ENCODE peak calls at places on chromosomes 1 and 21, in seven cellular contexts. One of them, this sample, is unnamed. For H3K36me3 and H3K27me3, the result is how much of the 10 kb centered on the place peaks cover.

GRCh38 chr1:208175508-208175895 is 68.7 kb downstream of the PLXNA2 start:
- DNase-seq in suprapubic skin: no peak
- DNase-seq in tibial nerve: no peak
- DNase-seq in transverse colon: no peak
- DNase-seq in ovary: no peak
- DNase-seq in SK-N-SH: no peak
- DNase-seq in sigmoid colon: no peak
- DNase-seq in this sample: no peak

GRCh38 chr1:65467536-65467935 is 47.1 kb downstream of the LEPR start:
- DNase-seq in suprapubic skin: no peak
- DNase-seq in tibial nerve: no peak
- DNase-seq in transverse colon: no peak
- DNase-seq in ovary: no peak
- DNase-seq in SK-N-SH: no peak
- DNase-seq in sigmoid colon: no peak
- DNase-seq in this sample: peak

GRCh38 chr21:44089001-44089911 is 17.9 kb upstream of the PWP2 start:
- DNase-seq in suprapubic skin: peak
- DNase-seq in tibial nerve: no peak
- DNase-seq in transverse colon: peak
- DNase-seq in ovary: no peak
- DNase-seq in SK-N-SH: no peak
- DNase-seq in sigmoid colon: peak
- DNase-seq in this sample: peak

GRCh38 chr1:51518033-51518729 is 885 bp downstream of the EPS15 start:
- DNase-seq in suprapubic skin: peak
- DNase-seq in tibial nerve: peak
- DNase-seq in transverse colon: peak
- DNase-seq in ovary: peak
- DNase-seq in SK-N-SH: no peak
- DNase-seq in sigmoid colon: peak
- DNase-seq in this sample: peak

GRCh38 chr1:159587461-159587951 is at the start of gene APCS:
- DNase-seq in suprapubic skin: no peak
- DNase-seq in tibial nerve: no peak
- DNase-seq in transverse colon: no peak
- DNase-seq in ovary: no peak
- DNase-seq in SK-N-SH: no peak
- DNase-seq in sigmoid colon: no peak
- DNase-seq in this sample: no peak

GRCh38 chr1:110003747-110004428 is 19.3 kb downstream of the AHCYL1 start:
- DNase-seq in suprapubic skin: peak
- DNase-seq in tibial nerve: peak
- DNase-seq in transverse colon: peak
- DNase-seq in ovary: peak
- DNase-seq in SK-N-SH: no peak
- DNase-seq in sigmoid colon: peak
- DNase-seq in this sample: peak

GRCh38 chr1:44537538-44537937 is 132.5 kb downstream of the RNF220 start:
- DNase-seq in suprapubic skin: no peak
- DNase-seq in tibial nerve: no peak
- DNase-seq in transverse colon: no peak
- DNase-seq in ovary: no peak
- DNase-seq in SK-N-SH: no peak
- DNase-seq in sigmoid colon: no peak
- DNase-seq in this sample: no peak

GRCh38 chr1:119549719-119550141 is 42.7 kb downstream of the HSD3B1 start:
- DNase-seq in suprapubic skin: no peak
- DNase-seq in tibial nerve: peak
- DNase-seq in transverse colon: peak
- DNase-seq in ovary: peak
- DNase-seq in SK-N-SH: peak
- DNase-seq in sigmoid colon: no peak
- DNase-seq in this sample: peak

GRCh38 chr1:229557214-229557850 is 1.2 kb downstream of the ABCB10 start:
- DNase-seq in suprapubic skin: no peak
- DNase-seq in tibial nerve: no peak
- DNase-seq in transverse colon: no peak
- DNase-seq in ovary: no peak
- DNase-seq in SK-N-SH: no peak
- DNase-seq in sigmoid colon: no peak
- DNase-seq in this sample: no peak

GRCh38 chr1:113429461-113430153 is 39.3 kb downstream of the MAGI3 start:
- DNase-seq in suprapubic skin: no peak
- DNase-seq in tibial nerve: no peak
- DNase-seq in transverse colon: no peak
- DNase-seq in ovary: no peak
- DNase-seq in SK-N-SH: no peak
- DNase-seq in sigmoid colon: no peak
- DNase-seq in this sample: peak

GRCh38 chr1:21184266-21184665 is 7.6 kb upstream of the EIF4G3 start:
- DNase-seq in suprapubic skin: peak
- DNase-seq in tibial nerve: no peak
- DNase-seq in transverse colon: no peak
- DNase-seq in ovary: no peak
- DNase-seq in SK-N-SH: no peak
- DNase-seq in sigmoid colon: no peak
- DNase-seq in this sample: no peak

GRCh38 chr1:183209533-183210158 is 23.6 kb downstream of the LAMC2 start:
- DNase-seq in suprapubic skin: no peak
- DNase-seq in tibial nerve: no peak
- DNase-seq in transverse colon: no peak
- DNase-seq in ovary: no peak
- DNase-seq in SK-N-SH: no peak
- DNase-seq in sigmoid colon: no peak
- DNase-seq in this sample: no peak

GRCh38 chr1:48859429-48859828 is 82.7 kb upstream of the BEND5 start:
- DNase-seq in suprapubic skin: no peak
- DNase-seq in tibial nerve: no peak
- DNase-seq in transverse colon: no peak
- DNase-seq in ovary: no peak
- DNase-seq in SK-N-SH: no peak
- DNase-seq in sigmoid colon: no peak
- DNase-seq in this sample: no peak

GRCh38 chr1:185843297-185843869 is 109.2 kb downstream of the HMCN1 start:
- DNase-seq in suprapubic skin: no peak
- DNase-seq in tibial nerve: no peak
- DNase-seq in transverse colon: no peak
- DNase-seq in ovary: no peak
- DNase-seq in SK-N-SH: no peak
- DNase-seq in sigmoid colon: no peak
- DNase-seq in this sample: no peak

GRCh38 chr1:198258491-198258890 is 101.7 kb downstream of the NEK7 start:
- DNase-seq in suprapubic skin: no peak
- DNase-seq in tibial nerve: no peak
- DNase-seq in transverse colon: no peak
- DNase-seq in ovary: no peak
- DNase-seq in SK-N-SH: no peak
- DNase-seq in sigmoid colon: no peak
- DNase-seq in this sample: no peak

GRCh38 chr1:205495237-205495823 is 9.1 kb upstream of the CDK18 start:
- DNase-seq in suprapubic skin: no peak
- DNase-seq in tibial nerve: no peak
- DNase-seq in transverse colon: peak
- DNase-seq in ovary: no peak
- DNase-seq in SK-N-SH: no peak
- DNase-seq in sigmoid colon: no peak
- DNase-seq in this sample: peak

GRCh38 chr1:88801575-88802208 is 89.7 kb downstream of the GTF2B start:
- DNase-seq in suprapubic skin: no peak
- DNase-seq in tibial nerve: no peak
- DNase-seq in transverse colon: no peak
- DNase-seq in ovary: no peak
- DNase-seq in SK-N-SH: no peak
- DNase-seq in sigmoid colon: no peak
- DNase-seq in this sample: no peak

GRCh38 chr1:7250826-7251800 is 465.9 kb downstream of the CAMTA1 start:
- DNase-seq in suprapubic skin: no peak
- DNase-seq in tibial nerve: no peak
- DNase-seq in transverse colon: no peak
- DNase-seq in ovary: no peak
- DNase-seq in SK-N-SH: no peak
- DNase-seq in sigmoid colon: no peak
- DNase-seq in this sample: no peak

GRCh38 chr1:66331641-66332523 is 202.1 kb upstream of the SGIP1 start:
- DNase-seq in suprapubic skin: peak
- DNase-seq in tibial nerve: peak
- DNase-seq in transverse colon: peak
- DNase-seq in ovary: peak
- DNase-seq in SK-N-SH: peak
- DNase-seq in sigmoid colon: peak
- DNase-seq in this sample: peak

GRCh38 chr1:47578026-47578861 is 140.4 kb downstream of the FOXD2 start:
- DNase-seq in suprapubic skin: peak
- DNase-seq in tibial nerve: peak
- DNase-seq in transverse colon: peak
- DNase-seq in ovary: no peak
- DNase-seq in SK-N-SH: peak
- DNase-seq in sigmoid colon: peak
- DNase-seq in this sample: no peak

GRCh38 chr1:48222501-48223242 is at the start of gene SLC5A9:
- DNase-seq in suprapubic skin: no peak
- DNase-seq in tibial nerve: no peak
- DNase-seq in transverse colon: peak
- DNase-seq in ovary: no peak
- DNase-seq in SK-N-SH: no peak
- DNase-seq in sigmoid colon: no peak
- DNase-seq in this sample: peak

GRCh38 chr21:41426656-41427311 is 745 bp downstream of the MX1 start:
- DNase-seq in suprapubic skin: no peak
- DNase-seq in tibial nerve: no peak
- DNase-seq in transverse colon: no peak
- DNase-seq in ovary: peak
- DNase-seq in SK-N-SH: peak
- DNase-seq in sigmoid colon: no peak
- DNase-seq in this sample: no peak

GRCh38 chr1:236705771-236706565 is 19.7 kb downstream of the ACTN2 start:
- DNase-seq in suprapubic skin: no peak
- DNase-seq in tibial nerve: no peak
- DNase-seq in transverse colon: no peak
- DNase-seq in ovary: no peak
- DNase-seq in SK-N-SH: peak
- DNase-seq in sigmoid colon: no peak
- DNase-seq in this sample: no peak
- TF ChIP-seq EP300 in suprapubic skin: no peak
- TF ChIP-seq EP300 in tibial nerve: no peak
- TF ChIP-seq EP300 in transverse colon: no peak
- TF ChIP-seq EP300 in ovary: no peak
- TF ChIP-seq EP300 in SK-N-SH: peak
- TF ChIP-seq EP300 in sigmoid colon: no peak
- TF ChIP-seq EP300 in this sample: no peak

GRCh38 chr1:14403961-14404645 is 194.4 kb upstream of the KAZN start:
- DNase-seq in suprapubic skin: no peak
- DNase-seq in tibial nerve: no peak
- DNase-seq in transverse colon: peak
- DNase-seq in ovary: no peak
- DNase-seq in SK-N-SH: no peak
- DNase-seq in sigmoid colon: no peak
- DNase-seq in this sample: no peak
- H3K36me3 ChIP-seq in suprapubic skin: under half
- H3K36me3 ChIP-seq in tibial nerve: under half
- H3K36me3 ChIP-seq in transverse colon: under half
- H3K36me3 ChIP-seq in ovary: under half
- H3K36me3 ChIP-seq in SK-N-SH: under half
- H3K36me3 ChIP-seq in sigmoid colon: under half
- H3K36me3 ChIP-seq in this sample: under half

GRCh38 chr1:56390934-56391731 is 188.2 kb downstream of the PLPP3 start:
- DNase-seq in suprapubic skin: no peak
- DNase-seq in tibial nerve: no peak
- DNase-seq in transverse colon: no peak
- DNase-seq in ovary: no peak
- DNase-seq in SK-N-SH: no peak
- DNase-seq in sigmoid colon: no peak
- DNase-seq in this sample: no peak

GRCh38 chr1:56397811-56398231 is 181.5 kb downstream of the PLPP3 start:
- DNase-seq in suprapubic skin: no peak
- DNase-seq in tibial nerve: no peak
- DNase-seq in transverse colon: no peak
- DNase-seq in ovary: no peak
- DNase-seq in SK-N-SH: no peak
- DNase-seq in sigmoid colon: no peak
- DNase-seq in this sample: no peak

GRCh38 chr1:56397409-56397808 is 182.0 kb downstream of the PLPP3 start:
- DNase-seq in suprapubic skin: no peak
- DNase-seq in tibial nerve: no peak
- DNase-seq in transverse colon: no peak
- DNase-seq in ovary: no peak
- DNase-seq in SK-N-SH: no peak
- DNase-seq in sigmoid colon: no peak
- DNase-seq in this sample: no peak

GRCh38 chr1:56396524-56397067 is 182.8 kb downstream of the PLPP3 start:
- DNase-seq in suprapubic skin: no peak
- DNase-seq in tibial nerve: no peak
- DNase-seq in transverse colon: no peak
- DNase-seq in ovary: no peak
- DNase-seq in SK-N-SH: no peak
- DNase-seq in sigmoid colon: no peak
- DNase-seq in this sample: no peak

GRCh38 chr1:56394298-56394697 is 185.1 kb downstream of the PLPP3 start:
- DNase-seq in suprapubic skin: no peak
- DNase-seq in tibial nerve: peak
- DNase-seq in transverse colon: no peak
- DNase-seq in ovary: no peak
- DNase-seq in SK-N-SH: no peak
- DNase-seq in sigmoid colon: no peak
- DNase-seq in this sample: no peak
- H3K27me3 ChIP-seq in suprapubic skin: under half
- H3K27me3 ChIP-seq in tibial nerve: under half
- H3K27me3 ChIP-seq in transverse colon: under half
- H3K27me3 ChIP-seq in ovary: under half
- H3K27me3 ChIP-seq in SK-N-SH: under half
- H3K27me3 ChIP-seq in sigmoid colon: under half
- H3K27me3 ChIP-seq in this sample: under half

GRCh38 chr1:155305881-155306391 is 2.7 kb upstream of the FDPS start:
- DNase-seq in suprapubic skin: no peak
- DNase-seq in tibial nerve: no peak
- DNase-seq in transverse colon: no peak
- DNase-seq in ovary: no peak
- DNase-seq in SK-N-SH: no peak
- DNase-seq in sigmoid colon: no peak
- DNase-seq in this sample: no peak

GRCh38 chr1:155309423-155310021 is 856 bp downstream of the FDPS start:
- DNase-seq in suprapubic skin: no peak
- DNase-seq in tibial nerve: no peak
- DNase-seq in transverse colon: peak
- DNase-seq in ovary: peak
- DNase-seq in SK-N-SH: peak
- DNase-seq in sigmoid colon: no peak
- DNase-seq in this sample: peak

GRCh38 chr1:155307247-155307740 is 1.4 kb upstream of the FDPS start:
- DNase-seq in suprapubic skin: no peak
- DNase-seq in tibial nerve: no peak
- DNase-seq in transverse colon: no peak
- DNase-seq in ovary: no peak
- DNase-seq in SK-N-SH: no peak
- DNase-seq in sigmoid colon: no peak
- DNase-seq in this sample: no peak

GRCh38 chr1:155304558-155305063 is 3.4 kb upstream of the PKLR start:
- DNase-seq in suprapubic skin: no peak
- DNase-seq in tibial nerve: no peak
- DNase-seq in transverse colon: no peak
- DNase-seq in ovary: no peak
- DNase-seq in SK-N-SH: no peak
- DNase-seq in sigmoid colon: no peak
- DNase-seq in this sample: no peak

GRCh38 chr1:155308493-155309422 is at the start of gene FDPS:
- DNase-seq in suprapubic skin: peak
- DNase-seq in tibial nerve: peak
- DNase-seq in transverse colon: peak
- DNase-seq in ovary: peak
- DNase-seq in SK-N-SH: peak
- DNase-seq in sigmoid colon: peak
- DNase-seq in this sample: peak
- TF ChIP-seq EP300 in suprapubic skin: no peak
- TF ChIP-seq EP300 in tibial nerve: peak
- TF ChIP-seq EP300 in transverse colon: no peak
- TF ChIP-seq EP300 in ovary: peak
- TF ChIP-seq EP300 in SK-N-SH: no peak
- TF ChIP-seq EP300 in sigmoid colon: no peak
- TF ChIP-seq EP300 in this sample: no peak